ENCODE peak calls at places on chromosomes 1 and 21, in four cellular contexts. One of them, this sample, is unnamed.

GRCh38 chr1:213491468-213491867 is 440.4 kb downstream of the RPS6KC1 start:
- DNase-seq in H1: no peak
- DNase-seq in GM12878: no peak
- DNase-seq in HepG2: no peak
- DNase-seq in this sample: no peak

GRCh38 chr1:173249349-173249748 is 42.2 kb upstream of the TNFSF4 start:
- DNase-seq in H1: no peak
- DNase-seq in GM12878: no peak
- DNase-seq in HepG2: no peak
- DNase-seq in this sample: no peak

GRCh38 chr1:202160377-202160940 is at the start of gene PTPN7:
- DNase-seq in HepG2: no peak
- DNase-seq in GM12878: peak; percentile 48
- DNase-seq in H1: no peak
- DNase-seq in this sample: no peak

GRCh38 chr1:27598902-27599528 is 4.9 kb downstream of the AHDC1 start:
- DNase-seq in GM12878: no peak
- DNase-seq in H1: no peak
- DNase-seq in HepG2: no peak
- DNase-seq in this sample: no peak

GRCh38 chr21:46157987-46158451 is 2.6 kb upstream of the FTCD start:
- DNase-seq in HepG2: no peak
- DNase-seq in H1: no peak
- DNase-seq in GM12878: no peak
- DNase-seq in this sample: no peak

GRCh38 chr1:2284932-2285331 is 56.8 kb downstream of the SKI start:
- DNase-seq in GM12878: no peak
- DNase-seq in H1: no peak
- DNase-seq in HepG2: no peak
- DNase-seq in this sample: no peak

GRCh38 chr1:205430631-205431305 is 8.9 kb upstream of the LEMD1 start:
- DNase-seq in H1: no peak
- DNase-seq in HepG2: no peak
- DNase-seq in GM12878: peak; percentile 13
- DNase-seq in this sample: no peak

GRCh38 chr1:78649628-78650027 is at the start of gene IFI44:
- DNase-seq in H1: no peak
- DNase-seq in GM12878: peak; percentile 75
- DNase-seq in HepG2: no peak
- DNase-seq in this sample: no peak

GRCh38 chr21:45617021-45617930 is 26.2 kb upstream of the PCBP3 start:
- DNase-seq in GM12878: no peak
- DNase-seq in HepG2: no peak
- DNase-seq in H1: no peak
- DNase-seq in this sample: no peak

GRCh38 chr1:202801169-202801568 is 7.1 kb downstream of the KDM5B start:
- DNase-seq in HepG2: no peak
- DNase-seq in GM12878: no peak
- DNase-seq in H1: no peak
- DNase-seq in this sample: no peak

DNA sequence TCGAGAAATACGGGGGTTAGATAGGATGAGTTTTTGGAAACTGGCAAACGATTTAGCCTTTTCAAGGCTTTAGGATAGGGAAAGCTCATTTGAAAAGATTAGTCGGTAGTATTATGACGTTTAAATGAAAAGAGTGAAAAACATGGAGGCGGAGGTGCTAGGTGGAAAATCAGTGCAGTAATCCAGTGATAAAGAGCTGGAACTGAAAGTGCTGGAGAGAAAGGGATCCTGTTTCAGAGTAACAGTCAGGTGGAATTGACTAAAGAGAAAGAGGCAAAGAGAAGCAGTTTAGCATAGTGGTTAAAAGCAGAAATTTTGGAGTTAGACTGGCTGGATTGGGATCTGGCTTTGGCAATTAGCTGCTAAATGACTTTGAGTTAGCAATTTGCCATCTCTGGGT is 945 bp downstream of the WDR3 start:
- DNase-seq in GM12878: no peak
- DNase-seq in HepG2: no peak
- DNase-seq in H1: no peak
- DNase-seq in this sample: no peak
- TF ChIP-seq SUZ12 in GM12878: no peak
- TF ChIP-seq SUZ12 in HepG2: no peak
- TF ChIP-seq SUZ12 in H1: no peak
- TF ChIP-seq SUZ12 in this sample: no peak

GRCh38 chr1:5651964-5652751 is 340.1 kb downstream of the NPHP4 start:
- DNase-seq in H1: no peak
- DNase-seq in GM12878: no peak
- DNase-seq in HepG2: no peak
- DNase-seq in this sample: no peak
- H3K9me3 ChIP-seq in H1: no peaks in the 10 kb centered on the region
- H3K9me3 ChIP-seq in GM12878: no peaks in the 10 kb centered on the region
- H3K9me3 ChIP-seq in HepG2: no peaks in the 10 kb centered on the region
- H3K9me3 ChIP-seq in this sample: no peaks in the 10 kb centered on the region

DNA sequence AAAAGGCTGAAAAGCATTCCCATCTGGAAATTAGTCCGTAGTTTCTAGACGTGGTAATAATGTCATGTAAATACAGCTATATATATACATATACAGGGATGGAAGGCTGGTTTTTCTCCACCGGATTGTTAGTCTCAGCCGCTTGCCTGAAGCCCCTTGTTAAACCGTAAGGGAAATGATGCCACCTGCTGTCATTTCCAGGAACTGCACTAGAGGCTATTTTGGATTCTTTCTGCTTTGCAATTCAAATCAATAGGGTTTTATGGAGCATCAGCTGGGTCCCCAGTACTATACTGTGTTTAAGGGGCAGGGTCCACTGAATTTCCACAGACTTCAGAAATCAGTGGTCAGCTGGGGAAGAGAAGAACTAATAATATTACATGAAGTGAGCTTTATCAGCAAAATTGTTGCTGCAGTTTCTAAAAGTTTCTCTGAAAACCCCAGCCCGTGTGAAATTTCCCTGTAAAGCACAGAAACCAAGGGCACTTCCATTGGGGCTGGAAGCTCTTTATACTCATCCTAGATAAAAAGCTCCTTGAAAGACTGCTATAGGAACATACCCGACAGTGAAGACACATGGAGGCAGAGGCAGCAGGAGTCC is 33.8 kb upstream of the MPZL1 start:
- DNase-seq in H1: peak; percentile 63
- DNase-seq in HepG2: peak; percentile 61
- DNase-seq in GM12878: peak; percentile 80
- DNase-seq in this sample: peak; percentile 90
- TF ChIP-seq ZNF274 in H1: no peak
- TF ChIP-seq ZNF274 in HepG2: no peak
- TF ChIP-seq ZNF274 in GM12878: no peak
- TF ChIP-seq ZNF274 in this sample: no peak

GRCh38 chr1:109649380-109649987 is 6.4 kb upstream of the GSTM4 start:
- DNase-seq in GM12878: no peak
- DNase-seq in H1: no peak
- DNase-seq in HepG2: no peak
- DNase-seq in this sample: no peak
- TF ChIP-seq SUZ12 in GM12878: no peak
- TF ChIP-seq SUZ12 in H1: no peak
- TF ChIP-seq SUZ12 in HepG2: no peak
- TF ChIP-seq SUZ12 in this sample: no peak

DNA sequence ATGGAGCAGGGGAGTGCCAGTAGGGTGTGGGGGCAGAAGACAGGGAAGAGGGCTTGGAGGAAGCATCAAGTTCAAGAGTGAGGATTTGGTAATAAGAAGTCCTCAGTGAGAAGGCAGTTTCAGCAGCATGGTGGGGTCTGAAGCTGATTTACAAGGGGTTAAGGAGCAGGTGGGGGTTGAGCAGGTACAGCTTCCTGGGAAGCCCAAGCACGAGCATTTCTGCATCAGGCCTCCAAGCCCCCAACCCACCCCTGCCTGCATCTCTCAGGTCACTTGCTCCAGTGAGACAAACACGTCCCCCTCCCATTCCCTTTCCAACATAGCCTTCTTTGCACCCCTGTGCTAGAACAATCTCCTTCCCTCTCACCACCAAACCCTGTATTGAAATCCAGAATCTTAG is 574.7 kb downstream of the MATN1 start:
- DNase-seq in H1: no peak
- DNase-seq in HepG2: no peak
- DNase-seq in GM12878: no peak
- DNase-seq in this sample: no peak
- H3K9me3 ChIP-seq in H1: peaks cover 26% of the 10 kb centered on the region
- H3K9me3 ChIP-seq in HepG2: peaks cover 12% of the 10 kb centered on the region
- H3K9me3 ChIP-seq in GM12878: no peaks in the 10 kb centered on the region
- H3K9me3 ChIP-seq in this sample: peaks cover 39% of the 10 kb centered on the region

GRCh38 chr1:41629571-41629970 is 145.1 kb upstream of the EDN2 start:
- DNase-seq in GM12878: no peak
- DNase-seq in H1: no peak
- DNase-seq in HepG2: no peak
- DNase-seq in this sample: no peak

GRCh38 chr1:41627491-41628280 is 143.2 kb upstream of the EDN2 start:
- DNase-seq in GM12878: no peak
- DNase-seq in HepG2: no peak
- DNase-seq in H1: no peak
- DNase-seq in this sample: no peak

GRCh38 chr1:41631154-41631553 is 146.7 kb upstream of the EDN2 start:
- DNase-seq in GM12878: no peak
- DNase-seq in H1: no peak
- DNase-seq in HepG2: no peak
- DNase-seq in this sample: no peak

GRCh38 chr1:41626616-41627375 is 142.3 kb upstream of the EDN2 start:
- DNase-seq in GM12878: peak; percentile 33
- DNase-seq in H1: no peak
- DNase-seq in HepG2: no peak
- DNase-seq in this sample: no peak

DNA sequence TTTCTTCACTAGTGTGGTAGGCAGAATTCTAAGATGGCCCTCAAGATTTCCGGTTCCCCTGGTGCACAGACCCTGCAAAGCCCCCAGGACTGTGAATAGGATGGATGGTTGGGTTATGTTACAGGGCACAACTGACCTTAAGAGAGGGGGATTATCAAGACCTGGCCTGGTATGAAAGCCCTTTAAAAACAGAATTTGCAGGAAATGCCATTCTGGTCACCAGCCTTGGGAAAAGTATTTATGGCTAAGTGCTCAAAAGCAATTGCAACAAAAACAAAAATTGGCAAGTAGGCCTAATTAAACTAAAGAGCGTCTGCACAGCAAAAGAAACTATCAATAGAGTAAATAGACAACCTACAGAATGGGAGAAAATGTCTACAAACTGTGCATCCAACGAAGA is 144.7 kb upstream of the EDN2 start:
- DNase-seq in HepG2: no peak
- DNase-seq in GM12878: no peak
- DNase-seq in H1: no peak
- DNase-seq in this sample: no peak
- TF ChIP-seq ZNF274 in HepG2: no peak
- TF ChIP-seq ZNF274 in GM12878: no peak
- TF ChIP-seq ZNF274 in H1: no peak
- TF ChIP-seq ZNF274 in this sample: no peak

DNA sequence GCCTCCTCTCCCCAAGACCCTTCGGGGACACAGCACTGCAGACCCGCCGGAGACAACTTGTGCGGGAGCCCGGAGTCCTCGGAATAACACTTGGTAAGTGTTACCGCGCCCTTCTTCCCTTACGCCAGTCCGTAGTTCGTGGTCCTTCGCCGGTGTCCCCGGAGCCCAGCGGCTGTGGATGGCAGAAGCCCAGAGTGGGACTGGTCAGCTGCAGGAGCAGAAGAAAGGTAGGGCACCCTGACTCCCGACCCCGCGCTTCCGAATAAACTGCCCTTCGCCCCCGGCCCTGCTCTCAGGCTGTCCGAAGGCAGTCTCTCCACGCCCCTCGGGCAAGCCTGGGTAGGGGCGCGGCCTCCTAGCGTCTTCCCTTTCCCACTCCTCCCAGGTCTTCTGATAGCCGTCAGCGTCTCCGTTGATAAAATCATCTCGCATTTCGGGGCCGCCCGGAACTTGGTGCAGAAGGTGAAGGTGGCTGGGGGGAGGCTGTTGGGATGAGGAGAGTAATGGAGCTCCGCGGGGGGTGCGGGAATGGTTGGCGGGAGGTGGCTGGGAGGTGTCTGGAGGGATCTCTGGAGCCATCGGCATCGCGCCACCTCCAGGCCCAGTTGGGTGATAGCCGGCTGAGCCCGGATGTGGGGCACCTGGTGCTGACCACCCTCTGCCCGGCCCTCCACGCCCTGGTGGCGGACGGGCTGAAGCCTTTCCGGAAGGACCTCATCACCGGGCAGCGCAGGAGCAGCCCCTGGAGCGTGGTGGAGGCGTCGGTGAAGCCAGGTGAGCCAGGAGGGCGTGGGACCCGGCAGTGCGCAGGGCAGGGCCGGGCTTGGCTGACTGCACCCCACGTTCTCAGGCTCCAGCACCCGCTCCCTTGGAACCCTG is 4.3 kb downstream of the RUSC1 start:
- DNase-seq in GM12878: no peak
- DNase-seq in H1: peak; percentile 41
- DNase-seq in HepG2: peak; percentile 45
- DNase-seq in this sample: peak; percentile 67
- TF ChIP-seq SUZ12 in GM12878: no peak
- TF ChIP-seq SUZ12 in H1: no peak
- TF ChIP-seq SUZ12 in HepG2: no peak
- TF ChIP-seq SUZ12 in this sample: no peak

This sample was measured in NT2/D1.